ENCODE peak calls at places on chromosomes 1 and 21, in six cellular contexts. Q, Z, H, C, W and L are unnamed samples.

GRCh38 chr1:216270086-216270773 is 153.0 kb downstream of the USH2A start:
- DNase-seq in Q (no peak), Z (no peak), H (no peak), C (no peak), W (no peak), L (no peak)

GRCh38 chr1:16905112-16905855 is 9.5 kb downstream of the RNU1-2 start:
- DNase-seq in Q (no peak), Z (peak; percentile 77), H (peak; percentile 64), C (peak; percentile 84), W (peak; percentile 27), L (peak; percentile 17)

GRCh38 chr1:15324867-15325335 is 77.9 kb downstream of the FHAD1 start:
- DNase-seq in Q (no peak), Z (no peak), H (no peak), C (no peak), W (no peak), L (no peak)

GRCh38 chr1:56710646-56711045 is 65.5 kb downstream of the PRKAA2 start:
- DNase-seq in Q (no peak), Z (peak; percentile 73), H (no peak), C (no peak), W (no peak), L (no peak)

GRCh38 chr1:156726549-156727226 is 1.6 kb upstream of the METTL25B start:
- DNase-seq in Q (no peak), Z (peak; percentile 79), H (peak; percentile 65), C (peak; percentile 80), W (no peak), L (no peak)

GRCh38 chr21:42121792-42122191 is 50.7 kb downstream of the UMODL1 start:
- DNase-seq in Q (no peak), Z (peak; percentile 25), H (no peak), C (no peak), W (no peak), L (no peak)

GRCh38 chr21:42799516-42799915 is 79.8 kb downstream of the WDR4 start:
- DNase-seq in Q (no peak), Z (peak; percentile 71), H (no peak), C (no peak), W (no peak), L (no peak)

GRCh38 chr1:205505791-205506190 is 1.3 kb downstream of the CDK18 start:
- DNase-seq in Q (peak; percentile 66), Z (peak; percentile 20), H (no peak), C (no peak), W (no peak), L (no peak)

GRCh38 chr1:109628540-109629321 is 9.1 kb downstream of the AMPD2 start:
- DNase-seq in Q (no peak), Z (peak; percentile 49), H (no peak), C (no peak), W (no peak), L (peak; percentile 73)

GRCh38 chr21:43913928-43914327 is 48.9 kb downstream of the AGPAT3 start:
- DNase-seq in Q (no peak), Z (no peak), H (peak; percentile 15), C (no peak), W (no peak), L (no peak)

GRCh38 chr1:180899262-180899661 is 13.4 kb upstream of the KIAA1614 start:
- DNase-seq in Q (no peak), Z (no peak), H (no peak), C (no peak), W (no peak), L (no peak)

GRCh38 chr1:33347650-33347992 is 26.7 kb upstream of the A3GALT2 start:
- DNase-seq in Q (no peak), Z (peak; percentile 34), H (no peak), C (no peak), W (no peak), L (peak; percentile 65)

GRCh38 chr1:35454616-35455015 is 102.6 kb downstream of the KIAA0319L start:
- DNase-seq in Q (no peak), Z (peak; percentile 68), H (no peak), C (no peak), W (no peak), L (no peak)
- TF ChIP-seq CTCF in Q (no peak), Z (peak; percentile 60), H (peak; percentile 40), C (no peak), W (no peak), L (no peak)

GRCh38 chr21:38223893-38224540 is 32.8 kb upstream of the KCNJ15 start:
- DNase-seq in Q (no peak), Z (peak; percentile 22), H (no peak), C (peak; percentile 56), W (no peak), L (no peak)
- H3K9me3 ChIP-seq in Q (peaks cover 37% of the 10 kb centered on the region), Z (peaks cover 49% of the 10 kb centered on the region), H (no peaks in the 10 kb centered on the region), C (peaks cover 13% of the 10 kb centered on the region), W (peaks cover 7% of the 10 kb centered on the region), L (peaks cover 1% of the 10 kb centered on the region)

GRCh38 chr1:55034476-55035133 is 4.7 kb upstream of the PCSK9 start:
- DNase-seq in Q (no peak), Z (no peak), H (no peak), C (no peak), W (no peak), L (no peak)

GRCh38 chr1:55037733-55038551 is 1.4 kb upstream of the PCSK9 start:
- DNase-seq in Q (no peak), Z (no peak), H (no peak), C (no peak), W (no peak), L (no peak)

GRCh38 chr1:55033215-55033614 is 6.1 kb upstream of the PCSK9 start:
- DNase-seq in Q (no peak), Z (no peak), H (no peak), C (no peak), W (no peak), L (no peak)

GRCh38 chr1:55038552-55038838 is 853 bp upstream of the PCSK9 start:
- DNase-seq in Q (no peak), Z (no peak), H (no peak), C (no peak), W (no peak), L (no peak)

DNA sequence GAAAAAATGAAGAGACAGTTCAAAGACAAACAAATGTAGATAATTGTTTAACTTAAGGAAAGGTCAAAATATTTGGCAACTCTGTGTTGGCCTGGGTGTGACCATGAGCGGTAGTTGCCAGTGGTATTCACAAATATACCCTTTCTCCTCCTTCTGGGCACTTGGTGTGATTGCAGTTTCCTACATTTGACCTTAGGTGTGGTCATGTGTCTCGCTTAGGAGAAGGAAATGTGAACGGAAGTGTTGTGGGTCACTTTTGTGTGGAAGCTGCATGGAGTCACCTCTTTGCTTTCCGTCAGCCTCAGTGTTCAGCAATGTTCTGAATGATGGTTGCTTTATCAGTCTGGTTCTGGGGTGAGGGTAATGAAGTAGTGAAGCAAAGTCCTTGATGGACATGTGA is 3.4 kb upstream of the PCSK9 start:
- DNase-seq in Q (no peak), Z (peak; percentile 13), H (no peak), C (no peak), W (no peak), L (no peak)
- TF ChIP-seq CTCF in Q (no peak), Z (peak; percentile 29), H (no peak), C (no peak), W (no peak), L (no peak)

DNA sequence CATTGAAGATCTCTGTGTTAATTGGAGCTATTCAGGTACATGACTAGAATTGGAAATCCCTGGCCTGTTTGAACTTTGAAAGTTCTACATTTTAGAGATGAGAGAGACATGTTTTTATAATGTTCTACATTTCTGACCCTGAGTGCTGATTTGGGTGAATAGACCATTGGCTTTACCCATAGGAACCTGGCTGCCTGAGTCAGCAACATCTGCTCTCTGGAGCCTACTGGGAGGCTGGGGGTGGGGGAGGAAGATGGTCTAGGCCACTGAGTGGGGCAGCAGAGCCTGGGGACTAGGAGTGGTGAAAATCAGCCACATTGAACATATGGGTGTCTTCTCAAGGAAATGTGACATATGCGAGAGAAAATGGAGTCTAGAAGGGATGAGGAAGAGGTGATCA is 1.4 kb upstream of the VANGL1 start:
- DNase-seq in Q (no peak), Z (no peak), H (no peak), C (no peak), W (no peak), L (no peak)
- H3K9me3 ChIP-seq in Q (no peaks in the 10 kb centered on the region), Z (no peaks in the 10 kb centered on the region), H (no peaks in the 10 kb centered on the region), C (no peaks in the 10 kb centered on the region), W (no peaks in the 10 kb centered on the region), L (no peaks in the 10 kb centered on the region)

GRCh38 chr1:53593758-53594380 is 134.7 kb downstream of the DMRTB1 start:
- DNase-seq in Q (peak; percentile 69), Z (no peak), H (peak; percentile 74), C (no peak), W (no peak), L (no peak)
- TF ChIP-seq CTCF in Q (peak; percentile 45), Z (no peak), H (peak; percentile 33), C (peak; percentile 27), W (no peak), L (peak; percentile 27)

GRCh38 chr1:247740721-247741120 is 2.3 kb downstream of the OR14K1 start:
- DNase-seq in Q (no peak), Z (peak; percentile 83), H (no peak), C (no peak), W (no peak), L (no peak)

GRCh38 chr1:247741756-247742155 is 3.3 kb downstream of the OR14K1 start:
- DNase-seq in Q (no peak), Z (peak; percentile 43), H (no peak), C (no peak), W (no peak), L (no peak)

GRCh38 chr1:247738315-247738714 is at the start of gene OR14K1:
- DNase-seq in Q (no peak), Z (no peak), H (no peak), C (no peak), W (no peak), L (no peak)
- H3K9me3 ChIP-seq in Q (no peaks in the 10 kb centered on the region), Z (no peaks in the 10 kb centered on the region), H (no peaks in the 10 kb centered on the region), C (no peaks in the 10 kb centered on the region), W (no peaks in the 10 kb centered on the region), L (no peaks in the 10 kb centered on the region)

DNA sequence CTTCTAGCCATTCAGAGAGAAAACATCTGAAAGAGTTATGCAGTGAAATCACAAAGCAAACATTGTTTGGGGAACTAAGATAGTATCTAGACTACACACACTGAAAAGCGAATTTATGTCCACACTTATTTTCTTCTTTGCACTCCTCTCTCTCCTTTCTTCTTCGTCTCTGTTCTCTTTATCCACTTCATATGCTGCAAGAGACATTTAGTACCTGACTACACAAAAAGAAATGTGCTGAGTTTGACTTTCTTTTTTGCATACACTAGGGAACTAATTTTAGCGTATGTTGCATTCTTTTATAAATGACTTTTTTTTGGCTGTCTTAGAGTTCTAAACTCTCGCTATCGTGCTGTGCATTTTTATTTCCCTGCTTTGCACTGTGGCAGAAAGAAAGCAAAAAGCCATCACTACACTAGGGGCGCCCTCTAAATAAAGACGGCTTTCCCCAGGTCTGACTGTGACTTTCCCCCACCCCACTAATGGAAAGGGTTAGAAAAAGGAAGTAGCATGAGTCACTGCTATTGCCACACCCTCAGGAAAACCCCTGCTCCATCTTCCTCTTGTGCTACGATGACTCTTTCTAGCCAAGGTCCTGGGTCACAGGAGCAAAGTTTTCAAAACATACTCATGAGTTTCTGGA is 65.7 kb downstream of the MAP3K7CL start:
- DNase-seq in Q (peak; percentile 49), Z (peak; percentile 95), H (no peak), C (peak; percentile 55), W (peak; percentile 32), L (peak; percentile 75)
- TF ChIP-seq CTCF in Q (peak; percentile 26), Z (peak; percentile 81), H (peak; percentile 58), C (peak; percentile 70), W (peak; percentile 24), L (peak; percentile 43)

GRCh38 chr21:33236013-33236686 is 6.4 kb downstream of the IFNAR2 start:
- DNase-seq in Q (no peak), Z (no peak), H (no peak), C (no peak), W (no peak), L (no peak)
- H3K9me3 ChIP-seq in Q (no peaks in the 10 kb centered on the region), Z (no peaks in the 10 kb centered on the region), H (no peaks in the 10 kb centered on the region), C (no peaks in the 10 kb centered on the region), W (no peaks in the 10 kb centered on the region), L (no peaks in the 10 kb centered on the region)